ENCODE peak calls at places on chromosomes 7 and 10, in eight cellular contexts. One of them, this sample, is unnamed.

GRCh38 chr10:5897504-5897903 is 7.5 kb downstream of the FBH1 start:
- DNase-seq in thyroid gland: no peak
- DNase-seq in body of pancreas: no peak
- DNase-seq in adrenal gland: no peak
- DNase-seq in stomach: peak; percentile 24
- DNase-seq in gastrocnemius medialis: no peak
- DNase-seq in esophagus squamous epithelium: no peak
- DNase-seq in A549: no peak
- DNase-seq in this sample: no peak

GRCh38 chr7:23893942-23894890 is 184.2 kb downstream of the STK31 start:
- DNase-seq in thyroid gland: no peak
- DNase-seq in A549: no peak
- DNase-seq in gastrocnemius medialis: no peak
- DNase-seq in body of pancreas: no peak
- DNase-seq in adrenal gland: no peak
- DNase-seq in stomach: no peak
- DNase-seq in esophagus squamous epithelium: no peak
- DNase-seq in this sample: no peak

GRCh38 chr7:66258409-66258808 is 53.3 kb downstream of the TPST1 start:
- DNase-seq in body of pancreas: no peak
- DNase-seq in gastrocnemius medialis: no peak
- DNase-seq in esophagus squamous epithelium: no peak
- DNase-seq in thyroid gland: no peak
- DNase-seq in stomach: no peak
- DNase-seq in adrenal gland: no peak
- DNase-seq in A549: no peak
- DNase-seq in this sample: no peak

GRCh38 chr7:100369105-100369504 is 4.2 kb upstream of the PILRA start:
- DNase-seq in gastrocnemius medialis: peak; percentile 56
- DNase-seq in adrenal gland: peak; percentile 72
- DNase-seq in esophagus squamous epithelium: no peak
- DNase-seq in stomach: peak; percentile 58
- DNase-seq in A549: no peak
- DNase-seq in thyroid gland: peak; percentile 21
- DNase-seq in body of pancreas: peak; percentile 81
- DNase-seq in this sample: no peak

GRCh38 chr7:20541615-20542349 is 73.7 kb upstream of the ABCB5 start:
- DNase-seq in body of pancreas: no peak
- DNase-seq in stomach: no peak
- DNase-seq in gastrocnemius medialis: no peak
- DNase-seq in adrenal gland: no peak
- DNase-seq in A549: no peak
- DNase-seq in esophagus squamous epithelium: no peak
- DNase-seq in thyroid gland: no peak
- DNase-seq in this sample: no peak

GRCh38 chr7:142870147-142870559 is 15.3 kb downstream of the EPHB6 start:
- DNase-seq in stomach: no peak
- DNase-seq in adrenal gland: no peak
- DNase-seq in gastrocnemius medialis: no peak
- DNase-seq in A549: no peak
- DNase-seq in body of pancreas: no peak
- DNase-seq in thyroid gland: no peak
- DNase-seq in esophagus squamous epithelium: no peak
- DNase-seq in this sample: no peak

GRCh38 chr7:43112088-43112940 is at the start of gene HECW1:
- DNase-seq in body of pancreas: no peak
- DNase-seq in esophagus squamous epithelium: no peak
- DNase-seq in A549: no peak
- DNase-seq in stomach: no peak
- DNase-seq in adrenal gland: no peak
- DNase-seq in thyroid gland: no peak
- DNase-seq in gastrocnemius medialis: no peak
- DNase-seq in this sample: no peak

GRCh38 chr10:60963441-60964256 is 19.7 kb upstream of the RHOBTB1 start:
- DNase-seq in adrenal gland: no peak
- DNase-seq in A549: no peak
- DNase-seq in stomach: no peak
- DNase-seq in body of pancreas: no peak
- DNase-seq in thyroid gland: no peak
- DNase-seq in esophagus squamous epithelium: no peak
- DNase-seq in gastrocnemius medialis: no peak
- DNase-seq in this sample: no peak

GRCh38 chr10:7030134-7030855 is 380.5 kb downstream of the SFMBT2 start:
- DNase-seq in stomach: no peak
- DNase-seq in body of pancreas: no peak
- DNase-seq in A549: no peak
- DNase-seq in thyroid gland: no peak
- DNase-seq in adrenal gland: no peak
- DNase-seq in esophagus squamous epithelium: no peak
- DNase-seq in gastrocnemius medialis: no peak
- DNase-seq in this sample: no peak

GRCh38 chr10:131436467-131436866 is 124.9 kb upstream of the TCERG1L start:
- DNase-seq in adrenal gland: no peak
- DNase-seq in gastrocnemius medialis: no peak
- DNase-seq in A549: no peak
- DNase-seq in esophagus squamous epithelium: no peak
- DNase-seq in body of pancreas: no peak
- DNase-seq in stomach: no peak
- DNase-seq in thyroid gland: no peak
- DNase-seq in this sample: no peak

GRCh38 chr10:8321990-8322389 is 267.5 kb downstream of the GATA3 start:
- DNase-seq in esophagus squamous epithelium: no peak
- DNase-seq in gastrocnemius medialis: no peak
- DNase-seq in A549: no peak
- DNase-seq in stomach: no peak
- DNase-seq in body of pancreas: no peak
- DNase-seq in thyroid gland: no peak
- DNase-seq in adrenal gland: no peak
- DNase-seq in this sample: no peak

GRCh38 chr10:117432866-117433265 is 57.6 kb upstream of the PDZD8 start:
- DNase-seq in stomach: no peak
- DNase-seq in adrenal gland: no peak
- DNase-seq in thyroid gland: no peak
- DNase-seq in A549: no peak
- DNase-seq in esophagus squamous epithelium: no peak
- DNase-seq in gastrocnemius medialis: no peak
- DNase-seq in body of pancreas: no peak
- DNase-seq in this sample: no peak

GRCh38 chr10:133205146-133205545 is 24.9 kb upstream of the UTF1 start:
- DNase-seq in A549: no peak
- DNase-seq in esophagus squamous epithelium: no peak
- DNase-seq in body of pancreas: no peak
- DNase-seq in adrenal gland: no peak
- DNase-seq in stomach: no peak
- DNase-seq in thyroid gland: no peak
- DNase-seq in gastrocnemius medialis: no peak
- DNase-seq in this sample: no peak

GRCh38 chr10:60006046-60006445 is 99.7 kb upstream of the CCDC6 start:
- DNase-seq in A549: no peak
- DNase-seq in stomach: no peak
- DNase-seq in body of pancreas: no peak
- DNase-seq in adrenal gland: no peak
- DNase-seq in gastrocnemius medialis: no peak
- DNase-seq in esophagus squamous epithelium: no peak
- DNase-seq in thyroid gland: no peak
- DNase-seq in this sample: no peak

GRCh38 chr10:3812141-3812540 is 27.1 kb upstream of the KLF6 start:
- DNase-seq in adrenal gland: no peak
- DNase-seq in esophagus squamous epithelium: no peak
- DNase-seq in thyroid gland: no peak
- DNase-seq in A549: no peak
- DNase-seq in gastrocnemius medialis: no peak
- DNase-seq in body of pancreas: no peak
- DNase-seq in stomach: no peak
- DNase-seq in this sample: no peak

GRCh38 chr10:130138479-130138866 is 2.3 kb downstream of the GLRX3 start:
- DNase-seq in A549: peak; percentile 62
- DNase-seq in body of pancreas: peak; percentile 31
- DNase-seq in adrenal gland: peak; percentile 70
- DNase-seq in thyroid gland: peak; percentile 45
- DNase-seq in stomach: no peak
- DNase-seq in esophagus squamous epithelium: no peak
- DNase-seq in gastrocnemius medialis: no peak
- DNase-seq in this sample: no peak

GRCh38 chr10:122019414-122019975 is 30.5 kb downstream of the TACC2 start:
- DNase-seq in stomach: peak; percentile 87
- DNase-seq in gastrocnemius medialis: peak; percentile 73
- DNase-seq in adrenal gland: no peak
- DNase-seq in thyroid gland: peak; percentile 96
- DNase-seq in body of pancreas: peak; percentile 78
- DNase-seq in esophagus squamous epithelium: no peak
- DNase-seq in A549: peak; percentile 47
- DNase-seq in this sample: peak; percentile 92

GRCh38 chr7:84612976-84613375 is 418.4 kb upstream of the SEMA3A start:
- DNase-seq in gastrocnemius medialis: no peak
- DNase-seq in A549: no peak
- DNase-seq in thyroid gland: no peak
- DNase-seq in esophagus squamous epithelium: no peak
- DNase-seq in body of pancreas: no peak
- DNase-seq in stomach: no peak
- DNase-seq in adrenal gland: no peak
- DNase-seq in this sample: no peak

GRCh38 chr10:114504769-114505579 is 100.7 kb upstream of the AFAP1L2 start:
- DNase-seq in thyroid gland: peak; percentile 52
- DNase-seq in body of pancreas: peak; percentile 60
- DNase-seq in stomach: peak; percentile 61
- DNase-seq in gastrocnemius medialis: peak; percentile 48
- DNase-seq in esophagus squamous epithelium: no peak
- DNase-seq in adrenal gland: peak; percentile 65
- DNase-seq in A549: peak; percentile 70
- DNase-seq in this sample: no peak

DNA sequence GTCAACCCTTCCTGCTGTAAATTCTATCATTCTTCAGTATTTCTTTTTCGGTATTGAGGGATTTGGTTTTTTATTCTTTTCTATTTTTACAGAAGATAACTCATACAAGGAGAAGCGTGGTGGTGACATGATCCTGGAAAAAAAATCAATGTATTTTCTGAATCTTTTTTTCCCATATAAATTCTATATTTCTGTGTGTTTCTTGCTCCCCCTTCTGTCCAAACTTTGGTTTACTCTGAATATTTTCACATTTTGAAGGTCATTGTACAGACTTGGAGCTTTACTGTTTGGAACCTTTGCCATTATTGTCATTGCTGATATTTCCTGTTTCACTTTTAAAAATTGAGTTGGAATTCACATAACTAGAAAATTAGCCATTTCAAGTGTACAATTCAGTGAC is 246.3 kb downstream of the REEP3 start:
- DNase-seq in A549: peak; percentile 18
- DNase-seq in body of pancreas: no peak
- DNase-seq in thyroid gland: no peak
- DNase-seq in esophagus squamous epithelium: no peak
- DNase-seq in adrenal gland: no peak
- DNase-seq in stomach: no peak
- DNase-seq in gastrocnemius medialis: no peak
- DNase-seq in this sample: no peak
- TF ChIP-seq CTCF in A549: peak; percentile 76
- TF ChIP-seq CTCF in body of pancreas: peak; percentile 35
- TF ChIP-seq CTCF in thyroid gland: no peak
- TF ChIP-seq CTCF in esophagus squamous epithelium: no peak
- TF ChIP-seq CTCF in adrenal gland: peak; percentile 44
- TF ChIP-seq CTCF in stomach: no peak
- TF ChIP-seq CTCF in gastrocnemius medialis: peak; percentile 27
- TF ChIP-seq CTCF in this sample: no peak

GRCh38 chr10:77357611-77358010 is 280.0 kb downstream of the KCNMA1 start:
- DNase-seq in body of pancreas: no peak
- DNase-seq in gastrocnemius medialis: no peak
- DNase-seq in thyroid gland: no peak
- DNase-seq in adrenal gland: no peak
- DNase-seq in stomach: no peak
- DNase-seq in A549: peak; percentile 36
- DNase-seq in esophagus squamous epithelium: no peak
- DNase-seq in this sample: no peak
- TF ChIP-seq POLR2A in body of pancreas: no peak
- TF ChIP-seq POLR2A in gastrocnemius medialis: no peak
- TF ChIP-seq POLR2A in thyroid gland: no peak
- TF ChIP-seq POLR2A in adrenal gland: no peak
- TF ChIP-seq POLR2A in stomach: no peak
- TF ChIP-seq POLR2A in A549: no peak
- TF ChIP-seq POLR2A in esophagus squamous epithelium: no peak
- TF ChIP-seq POLR2A in this sample: no peak

DNA sequence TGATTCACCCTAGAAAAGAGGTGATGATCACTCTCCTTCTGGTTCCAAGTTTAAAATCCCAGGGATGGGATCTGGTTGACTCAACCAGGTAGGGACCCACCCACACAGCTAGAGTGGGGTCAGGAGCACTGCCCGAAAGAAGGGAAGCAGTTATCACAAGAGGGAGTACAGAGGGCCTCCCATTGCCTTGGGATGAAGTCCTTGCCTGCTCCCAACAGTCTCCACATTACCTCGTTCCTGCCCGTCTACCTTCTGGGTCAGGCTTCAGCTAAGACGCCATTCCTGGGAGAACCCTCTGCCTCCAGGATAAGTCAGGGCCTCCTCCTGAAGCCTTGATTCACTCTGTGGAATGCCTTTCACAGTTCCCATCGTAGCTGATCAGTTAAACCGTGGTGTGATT is 23.8 kb downstream of the ZMIZ2 start:
- DNase-seq in esophagus squamous epithelium: no peak
- DNase-seq in thyroid gland: no peak
- DNase-seq in adrenal gland: no peak
- DNase-seq in body of pancreas: no peak
- DNase-seq in A549: no peak
- DNase-seq in stomach: no peak
- DNase-seq in gastrocnemius medialis: no peak
- DNase-seq in this sample: no peak
- H3K4me1 ChIP-seq in esophagus squamous epithelium: peaks cover 30% of the 10 kb centered on the region
- H3K4me1 ChIP-seq in thyroid gland: peaks cover 12% of the 10 kb centered on the region
- H3K4me1 ChIP-seq in adrenal gland: peaks cover 4% of the 10 kb centered on the region
- H3K4me1 ChIP-seq in body of pancreas: peaks cover 34% of the 10 kb centered on the region
- H3K4me1 ChIP-seq in A549: no peaks in the 10 kb centered on the region
- H3K4me1 ChIP-seq in stomach: peaks cover 30% of the 10 kb centered on the region
- H3K4me1 ChIP-seq in gastrocnemius medialis: peaks cover 30% of the 10 kb centered on the region
- H3K4me1 ChIP-seq in this sample: peaks cover 27% of the 10 kb centered on the region

GRCh38 chr10:22259280-22259679 is 41.5 kb upstream of the EBLN1 start:
- DNase-seq in A549: peak; percentile 27
- DNase-seq in gastrocnemius medialis: no peak
- DNase-seq in adrenal gland: no peak
- DNase-seq in esophagus squamous epithelium: no peak
- DNase-seq in thyroid gland: no peak
- DNase-seq in body of pancreas: no peak
- DNase-seq in stomach: no peak
- DNase-seq in this sample: no peak
- TF ChIP-seq CTCF in A549: no peak
- TF ChIP-seq CTCF in gastrocnemius medialis: no peak
- TF ChIP-seq CTCF in adrenal gland: no peak
- TF ChIP-seq CTCF in esophagus squamous epithelium: no peak
- TF ChIP-seq CTCF in thyroid gland: no peak
- TF ChIP-seq CTCF in body of pancreas: no peak
- TF ChIP-seq CTCF in stomach: no peak
- TF ChIP-seq CTCF in this sample: no peak

This sample was measured in Peyer's patch.